ENCODE peak calls at places on chromosome 7, in seven cellular contexts. One of them, this sample, is unnamed.

GRCh38 chr7:299169-299568 is 9.2 kb downstream of the FOXL3 start:
- DNase-seq in posterior vena cava: peak
- DNase-seq in brain microvascular endothelial cell: no peak
- DNase-seq in NCI-H2081: no peak
- DNase-seq in AG10803: no peak
- DNase-seq in T-helper 1 cell: no peak
- DNase-seq in esophagus muscularis mucosa: no peak
- DNase-seq in this sample: no peak

GRCh38 chr7:5626456-5626855 is 155.0 kb downstream of the RNF216 start:
- DNase-seq in posterior vena cava: peak
- DNase-seq in NCI-H2081: no peak
- DNase-seq in AG10803: no peak
- DNase-seq in esophagus muscularis mucosa: no peak
- DNase-seq in T-helper 1 cell: no peak
- DNase-seq in brain microvascular endothelial cell: no peak
- DNase-seq in this sample: no peak

GRCh38 chr7:13633857-13634256 is 355.6 kb downstream of the ETV1 start:
- DNase-seq in AG10803: no peak
- DNase-seq in posterior vena cava: no peak
- DNase-seq in T-helper 1 cell: no peak
- DNase-seq in NCI-H2081: no peak
- DNase-seq in esophagus muscularis mucosa: no peak
- DNase-seq in brain microvascular endothelial cell: peak
- DNase-seq in this sample: no peak

GRCh38 chr7:3911685-3912084 is 610.6 kb downstream of the SDK1 start:
- DNase-seq in posterior vena cava: no peak
- DNase-seq in T-helper 1 cell: no peak
- DNase-seq in esophagus muscularis mucosa: no peak
- DNase-seq in brain microvascular endothelial cell: no peak
- DNase-seq in AG10803: no peak
- DNase-seq in NCI-H2081: no peak
- DNase-seq in this sample: no peak

GRCh38 chr7:80659120-80660055 is 20.9 kb downstream of the CD36 start:
- DNase-seq in brain microvascular endothelial cell: no peak
- DNase-seq in posterior vena cava: no peak
- DNase-seq in NCI-H2081: peak
- DNase-seq in AG10803: peak
- DNase-seq in esophagus muscularis mucosa: no peak
- DNase-seq in T-helper 1 cell: no peak
- DNase-seq in this sample: no peak

GRCh38 chr7:67764312-67764711 is 767.7 kb downstream of the TYW1 start:
- DNase-seq in esophagus muscularis mucosa: no peak
- DNase-seq in NCI-H2081: no peak
- DNase-seq in posterior vena cava: no peak
- DNase-seq in T-helper 1 cell: no peak
- DNase-seq in brain microvascular endothelial cell: no peak
- DNase-seq in AG10803: no peak
- DNase-seq in this sample: no peak

GRCh38 chr7:14156436-14156835 is 167.0 kb upstream of the ETV1 start:
- DNase-seq in AG10803: no peak
- DNase-seq in T-helper 1 cell: no peak
- DNase-seq in posterior vena cava: no peak
- DNase-seq in NCI-H2081: no peak
- DNase-seq in brain microvascular endothelial cell: no peak
- DNase-seq in esophagus muscularis mucosa: no peak
- DNase-seq in this sample: no peak

GRCh38 chr7:12802070-12802469 is 114.6 kb downstream of the ARL4A start:
- DNase-seq in NCI-H2081: no peak
- DNase-seq in posterior vena cava: no peak
- DNase-seq in brain microvascular endothelial cell: no peak
- DNase-seq in esophagus muscularis mucosa: no peak
- DNase-seq in AG10803: no peak
- DNase-seq in T-helper 1 cell: no peak
- DNase-seq in this sample: no peak

GRCh38 chr7:156927571-156928405 is 21.7 kb upstream of the NOM1 start:
- DNase-seq in NCI-H2081: no peak
- DNase-seq in T-helper 1 cell: no peak
- DNase-seq in AG10803: no peak
- DNase-seq in posterior vena cava: no peak
- DNase-seq in brain microvascular endothelial cell: no peak
- DNase-seq in esophagus muscularis mucosa: no peak
- DNase-seq in this sample: no peak

GRCh38 chr7:80224416-80224815 is 89.8 kb downstream of the GNAI1 start:
- DNase-seq in esophagus muscularis mucosa: no peak
- DNase-seq in posterior vena cava: no peak
- DNase-seq in AG10803: no peak
- DNase-seq in brain microvascular endothelial cell: no peak
- DNase-seq in NCI-H2081: no peak
- DNase-seq in T-helper 1 cell: no peak
- DNase-seq in this sample: no peak

GRCh38 chr7:130566168-130566897 is 74.4 kb downstream of the MEST start:
- DNase-seq in brain microvascular endothelial cell: peak
- DNase-seq in posterior vena cava: peak
- DNase-seq in AG10803: no peak
- DNase-seq in esophagus muscularis mucosa: no peak
- DNase-seq in T-helper 1 cell: no peak
- DNase-seq in NCI-H2081: no peak
- DNase-seq in this sample: no peak

GRCh38 chr7:90892213-90892612 is 296.1 kb downstream of the CDK14 start:
- DNase-seq in brain microvascular endothelial cell: no peak
- DNase-seq in AG10803: no peak
- DNase-seq in esophagus muscularis mucosa: no peak
- DNase-seq in NCI-H2081: no peak
- DNase-seq in posterior vena cava: no peak
- DNase-seq in T-helper 1 cell: no peak
- DNase-seq in this sample: no peak

GRCh38 chr7:762891-763290 is 35.8 kb upstream of the PRKAR1B start:
- DNase-seq in NCI-H2081: no peak
- DNase-seq in posterior vena cava: no peak
- DNase-seq in esophagus muscularis mucosa: no peak
- DNase-seq in brain microvascular endothelial cell: no peak
- DNase-seq in T-helper 1 cell: no peak
- DNase-seq in AG10803: no peak
- DNase-seq in this sample: no peak

GRCh38 chr7:140525741-140526140 is 46.4 kb upstream of the MKRN1 start:
- DNase-seq in AG10803: peak
- DNase-seq in esophagus muscularis mucosa: no peak
- DNase-seq in T-helper 1 cell: peak
- DNase-seq in NCI-H2081: no peak
- DNase-seq in brain microvascular endothelial cell: no peak
- DNase-seq in posterior vena cava: peak
- DNase-seq in this sample: no peak

GRCh38 chr7:49295136-49295535 is 370.8 kb downstream of the CDC14C start:
- DNase-seq in brain microvascular endothelial cell: no peak
- DNase-seq in AG10803: peak
- DNase-seq in posterior vena cava: no peak
- DNase-seq in T-helper 1 cell: no peak
- DNase-seq in NCI-H2081: no peak
- DNase-seq in esophagus muscularis mucosa: no peak
- DNase-seq in this sample: no peak

GRCh38 chr7:84412161-84412969 is 217.8 kb upstream of the SEMA3A start:
- DNase-seq in posterior vena cava: no peak
- DNase-seq in NCI-H2081: no peak
- DNase-seq in T-helper 1 cell: no peak
- DNase-seq in esophagus muscularis mucosa: no peak
- DNase-seq in brain microvascular endothelial cell: peak
- DNase-seq in AG10803: peak
- DNase-seq in this sample: no peak

GRCh38 chr7:55552320-55553086 is 19.8 kb downstream of the VOPP1 start:
- DNase-seq in posterior vena cava: no peak
- DNase-seq in AG10803: peak
- DNase-seq in esophagus muscularis mucosa: no peak
- DNase-seq in NCI-H2081: peak
- DNase-seq in brain microvascular endothelial cell: peak
- DNase-seq in T-helper 1 cell: no peak
- DNase-seq in this sample: no peak

GRCh38 chr7:31782411-31782991 is 95.5 kb downstream of the PPP1R17 start:
- DNase-seq in T-helper 1 cell: no peak
- DNase-seq in AG10803: peak
- DNase-seq in posterior vena cava: no peak
- DNase-seq in esophagus muscularis mucosa: no peak
- DNase-seq in brain microvascular endothelial cell: peak
- DNase-seq in NCI-H2081: peak
- DNase-seq in this sample: no peak

GRCh38 chr7:54390565-54390964 is 151.6 kb upstream of the VSTM2A start:
- DNase-seq in AG10803: no peak
- DNase-seq in esophagus muscularis mucosa: no peak
- DNase-seq in posterior vena cava: no peak
- DNase-seq in T-helper 1 cell: no peak
- DNase-seq in NCI-H2081: no peak
- DNase-seq in brain microvascular endothelial cell: no peak
- DNase-seq in this sample: no peak

GRCh38 chr7:157389951-157390730 is 53.3 kb downstream of the DNAJB6 start:
- DNase-seq in brain microvascular endothelial cell: peak
- DNase-seq in esophagus muscularis mucosa: no peak
- DNase-seq in AG10803: peak
- DNase-seq in T-helper 1 cell: no peak
- DNase-seq in NCI-H2081: no peak
- DNase-seq in posterior vena cava: peak
- DNase-seq in this sample: no peak

GRCh38 chr7:63112764-63113712 is 885.6 kb upstream of the ZNF722 start:
- DNase-seq in esophagus muscularis mucosa: no peak
- DNase-seq in NCI-H2081: no peak
- DNase-seq in brain microvascular endothelial cell: no peak
- DNase-seq in T-helper 1 cell: no peak
- DNase-seq in posterior vena cava: no peak
- DNase-seq in AG10803: no peak
- DNase-seq in this sample: no peak

GRCh38 chr7:105826143-105826542 is 50.3 kb downstream of the ATXN7L1 start:
- DNase-seq in NCI-H2081: no peak
- DNase-seq in esophagus muscularis mucosa: no peak
- DNase-seq in AG10803: peak
- DNase-seq in posterior vena cava: no peak
- DNase-seq in T-helper 1 cell: no peak
- DNase-seq in brain microvascular endothelial cell: no peak
- DNase-seq in this sample: no peak

GRCh38 chr7:101519324-101520017 is 109.6 kb downstream of the MYL10 start:
- DNase-seq in esophagus muscularis mucosa: no peak
- DNase-seq in NCI-H2081: no peak
- DNase-seq in AG10803: peak
- DNase-seq in T-helper 1 cell: no peak
- DNase-seq in brain microvascular endothelial cell: peak
- DNase-seq in posterior vena cava: no peak
- DNase-seq in this sample: no peak

GRCh38 chr7:142901426-142902259 is 16.1 kb upstream of the TRPV6 start:
- DNase-seq in posterior vena cava: no peak
- DNase-seq in esophagus muscularis mucosa: no peak
- DNase-seq in T-helper 1 cell: no peak
- DNase-seq in AG10803: no peak
- DNase-seq in brain microvascular endothelial cell: no peak
- DNase-seq in NCI-H2081: no peak
- DNase-seq in this sample: no peak

GRCh38 chr7:99141756-99142726 is 1.9 kb downstream of the SMURF1 start:
- DNase-seq in NCI-H2081: peak
- DNase-seq in brain microvascular endothelial cell: peak
- DNase-seq in T-helper 1 cell: peak
- DNase-seq in esophagus muscularis mucosa: peak
- DNase-seq in AG10803: peak
- DNase-seq in posterior vena cava: peak
- DNase-seq in this sample: no peak

GRCh38 chr7:103083210-103083609 is 8.3 kb downstream of the ARMC10 start:
- DNase-seq in brain microvascular endothelial cell: no peak
- DNase-seq in esophagus muscularis mucosa: no peak
- DNase-seq in T-helper 1 cell: no peak
- DNase-seq in posterior vena cava: no peak
- DNase-seq in AG10803: no peak
- DNase-seq in NCI-H2081: no peak
- DNase-seq in this sample: no peak

GRCh38 chr7:23530355-23530754 is 1.4 kb downstream of the TRA2A start:
- DNase-seq in NCI-H2081: peak
- DNase-seq in AG10803: peak
- DNase-seq in esophagus muscularis mucosa: peak
- DNase-seq in T-helper 1 cell: no peak
- DNase-seq in brain microvascular endothelial cell: peak
- DNase-seq in posterior vena cava: no peak
- DNase-seq in this sample: no peak

GRCh38 chr7:44162179-44162578 is 21.0 kb upstream of the MYL7 start:
- DNase-seq in posterior vena cava: no peak
- DNase-seq in AG10803: no peak
- DNase-seq in brain microvascular endothelial cell: no peak
- DNase-seq in esophagus muscularis mucosa: no peak
- DNase-seq in T-helper 1 cell: no peak
- DNase-seq in NCI-H2081: no peak
- DNase-seq in this sample: no peak

GRCh38 chr7:1928555-1929348 is 258.7 kb downstream of the ELFN1 start:
- DNase-seq in AG10803: no peak
- DNase-seq in NCI-H2081: peak
- DNase-seq in posterior vena cava: no peak
- DNase-seq in esophagus muscularis mucosa: no peak
- DNase-seq in T-helper 1 cell: no peak
- DNase-seq in brain microvascular endothelial cell: no peak
- DNase-seq in this sample: no peak

GRCh38 chr7:29370531-29371314 is 176.1 kb downstream of the CHN2 start:
- DNase-seq in AG10803: no peak
- DNase-seq in esophagus muscularis mucosa: no peak
- DNase-seq in NCI-H2081: no peak
- DNase-seq in T-helper 1 cell: no peak
- DNase-seq in posterior vena cava: no peak
- DNase-seq in brain microvascular endothelial cell: peak
- DNase-seq in this sample: no peak

GRCh38 chr7:132292803-132293202 is 283.5 kb downstream of the PLXNA4 start:
- DNase-seq in brain microvascular endothelial cell: peak
- DNase-seq in AG10803: peak
- DNase-seq in posterior vena cava: no peak
- DNase-seq in NCI-H2081: no peak
- DNase-seq in T-helper 1 cell: no peak
- DNase-seq in esophagus muscularis mucosa: no peak
- DNase-seq in this sample: no peak

GRCh38 chr7:47497367-47498096 is 84.4 kb downstream of the TNS3 start:
- DNase-seq in esophagus muscularis mucosa: no peak
- DNase-seq in posterior vena cava: no peak
- DNase-seq in brain microvascular endothelial cell: no peak
- DNase-seq in NCI-H2081: no peak
- DNase-seq in T-helper 1 cell: no peak
- DNase-seq in AG10803: no peak
- DNase-seq in this sample: no peak

GRCh38 chr7:128030999-128031681 is at the start of gene LRRC4:
- DNase-seq in T-helper 1 cell: no peak
- DNase-seq in esophagus muscularis mucosa: no peak
- DNase-seq in NCI-H2081: no peak
- DNase-seq in AG10803: peak
- DNase-seq in brain microvascular endothelial cell: no peak
- DNase-seq in posterior vena cava: no peak
- DNase-seq in this sample: no peak

GRCh38 chr7:5217851-5218331 is 27.9 kb downstream of the WIPI2 start:
- DNase-seq in brain microvascular endothelial cell: no peak
- DNase-seq in NCI-H2081: no peak
- DNase-seq in esophagus muscularis mucosa: no peak
- DNase-seq in posterior vena cava: peak
- DNase-seq in AG10803: no peak
- DNase-seq in T-helper 1 cell: no peak
- DNase-seq in this sample: peak

GRCh38 chr7:78055160-78055559 is 256.6 kb downstream of the PHTF2 start:
- DNase-seq in posterior vena cava: no peak
- DNase-seq in brain microvascular endothelial cell: no peak
- DNase-seq in esophagus muscularis mucosa: no peak
- DNase-seq in T-helper 1 cell: no peak
- DNase-seq in NCI-H2081: peak
- DNase-seq in AG10803: no peak
- DNase-seq in this sample: no peak